ENCODE peak calls at places on chromosomes 2 and 18, in six cellular contexts. F, M, J, R, W and N are unnamed samples.

GRCh38 chr2:31275976-31276375 is 42.0 kb downstream of the EHD3 start:
- DNase-seq in M (no peak), F (no peak), W (no peak), J (no peak), R (no peak), N (no peak)

GRCh38 chr2:181678033-181678586 is 2.2 kb downstream of the NEUROD1 start:
- DNase-seq in M (peak), W (peak), J (no peak), R (peak), F (no peak), N (no peak)

GRCh38 chr2:222866358-222866960 is 5.6 kb downstream of the ACSL3 start:
- DNase-seq in W (no peak), R (peak), F (no peak), M (no peak), J (peak), N (no peak)

GRCh38 chr18:40935423-40935822 is 1019.6 kb upstream of the PIK3C3 start:
- DNase-seq in M (peak), J (peak), R (peak), W (no peak), F (peak), N (no peak)

GRCh38 chr18:36809590-36810381 is 19.0 kb downstream of the TPGS2 start:
- DNase-seq in R (peak), F (peak), W (no peak), J (peak), M (peak), N (peak)

GRCh38 chr2:73821227-73821626 is 7.5 kb upstream of the STAMBP start:
- DNase-seq in F (no peak), M (no peak), J (peak), R (no peak), W (no peak), N (no peak)

GRCh38 chr2:183014005-183014404 is 24.3 kb downstream of the NCKAP1 start:
- DNase-seq in W (no peak), M (no peak), J (no peak), R (no peak), F (no peak), N (no peak)

GRCh38 chr18:6271585-6271984 is 143.1 kb downstream of the L3MBTL4 start:
- DNase-seq in W (no peak), F (no peak), J (no peak), M (no peak), R (no peak), N (no peak)

GRCh38 chr2:11270891-11271290 is 73.5 kb downstream of the ROCK2 start:
- DNase-seq in J (no peak), M (no peak), F (no peak), R (no peak), W (no peak), N (no peak)

DNA sequence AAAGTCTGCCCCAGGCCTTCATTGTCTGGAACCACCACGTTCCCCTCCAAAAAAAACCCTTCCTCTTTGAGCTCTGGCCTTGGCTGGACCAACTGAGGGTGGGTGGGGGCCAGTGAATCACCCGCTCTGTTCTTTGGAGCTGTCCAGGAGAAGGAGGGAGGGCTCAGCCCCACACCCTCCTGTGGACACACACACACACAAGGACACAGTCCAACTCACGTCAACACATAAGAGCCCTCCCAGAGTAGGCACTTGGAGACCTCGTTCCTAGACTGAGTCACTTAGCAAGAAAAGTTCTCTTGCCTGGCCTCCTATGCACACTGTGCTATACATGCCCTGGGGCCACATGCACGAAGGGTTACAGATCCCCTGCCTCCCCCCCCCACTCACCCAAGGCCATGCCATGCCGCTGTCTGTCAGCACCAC is 1.2 kb upstream of the TNS1 start:
- DNase-seq in J (no peak), M (no peak), R (no peak), F (no peak), W (no peak), N (no peak)
- TF ChIP-seq POLR2A in J (no peak), M (no peak), R (no peak), F (no peak), W (no peak), N (no peak)

GRCh38 chr2:26636935-26637334 is 4.2 kb downstream of the CIB4 start:
- DNase-seq in W (no peak), R (no peak), F (no peak), J (no peak), M (no peak), N (no peak)
- TF ChIP-seq TAF1 in W (no peak), R (no peak), F (no peak), J (no peak), M (no peak), N (no peak)

DNA sequence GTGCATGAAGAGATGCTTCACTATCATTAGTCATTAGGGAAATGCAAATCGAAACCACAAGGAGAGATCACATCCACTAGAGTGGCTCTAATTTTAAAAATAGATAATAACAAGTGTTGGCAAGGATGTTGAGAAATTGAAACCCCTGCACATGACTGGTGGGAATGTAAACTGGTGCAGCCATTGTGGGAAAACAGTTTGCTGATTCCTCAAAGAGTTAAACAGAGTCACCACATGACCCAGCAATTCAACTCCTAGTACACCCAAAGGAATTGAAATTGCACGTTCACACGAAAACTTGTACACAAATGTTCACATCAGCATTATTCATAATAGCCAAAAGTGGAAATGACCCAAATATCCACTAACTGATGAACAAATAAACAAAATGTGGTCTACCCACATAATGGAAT is 179.5 kb downstream of the BCL2 start:
- DNase-seq in F (no peak), R (no peak), J (peak), W (no peak), M (no peak), N (no peak)
- TF ChIP-seq POLR2A in F (no peak), R (no peak), J (no peak), W (no peak), M (no peak), N (no peak)

GRCh38 chr2:2229898-2230817 is 100.9 kb downstream of the MYT1L start:
- DNase-seq in J (no peak), R (no peak), M (no peak), F (no peak), W (no peak), N (no peak)
- TF ChIP-seq TAF1 in J (no peak), R (no peak), M (no peak), F (no peak), W (no peak), N (no peak)

GRCh38 chr18:57154389-57154788 is 7.5 kb downstream of the BOD1L2 start:
- DNase-seq in F (no peak), M (no peak), R (no peak), W (no peak), J (no peak), N (no peak)

GRCh38 chr18:57148263-57148662 is 1.4 kb downstream of the BOD1L2 start:
- DNase-seq in W (no peak), J (no peak), F (no peak), M (no peak), R (no peak), N (no peak)

GRCh38 chr18:57146956-57147636 is at the start of gene BOD1L2:
- DNase-seq in R (no peak), M (no peak), W (no peak), J (no peak), F (no peak), N (no peak)

GRCh38 chr18:57149031-57149430 is 2.1 kb downstream of the BOD1L2 start:
- DNase-seq in F (no peak), R (no peak), M (no peak), J (no peak), W (no peak), N (no peak)

DNA sequence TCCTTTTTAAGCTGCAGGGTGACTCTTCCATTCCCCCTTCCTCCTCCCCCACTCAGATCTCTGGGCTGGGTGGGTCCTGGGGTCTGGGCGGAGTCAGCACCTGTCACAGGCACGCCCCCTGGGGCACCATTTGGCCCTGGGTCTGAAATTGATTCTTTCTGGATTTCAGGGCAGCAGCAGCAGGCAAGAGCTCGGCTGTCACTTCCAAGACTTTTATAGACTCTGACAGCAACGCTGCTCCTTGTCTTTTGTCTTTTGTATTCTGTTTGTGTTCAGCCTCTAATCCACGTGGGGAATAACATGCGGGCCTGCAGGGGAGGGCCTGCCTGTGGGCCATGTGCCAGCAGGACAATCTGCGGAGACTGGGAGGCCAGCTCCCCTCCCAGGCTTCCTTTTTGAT is 3.9 kb downstream of the BOD1L2 start:
- DNase-seq in M (peak), J (no peak), W (peak), F (no peak), R (no peak), N (no peak)
- TF ChIP-seq POLR2A in M (no peak), J (no peak), W (no peak), F (no peak), R (no peak), N (no peak)

GRCh38 chr2:100783986-100784385 is 36.0 kb upstream of the NPAS2 start:
- DNase-seq in J (no peak), W (no peak), M (no peak), F (no peak), R (no peak), N (no peak)

GRCh38 chr2:100786985-100787384 is 33.0 kb upstream of the NPAS2 start:
- DNase-seq in F (no peak), M (no peak), W (no peak), J (no peak), R (no peak), N (no peak)

GRCh38 chr2:100785621-100786296 is 34.2 kb upstream of the NPAS2 start:
- DNase-seq in F (no peak), M (no peak), J (no peak), R (no peak), W (no peak), N (no peak)

GRCh38 chr2:100784681-100785080 is 35.3 kb upstream of the NPAS2 start:
- DNase-seq in J (no peak), W (no peak), R (no peak), F (no peak), M (no peak), N (no peak)

GRCh38 chr2:100786297-100786658 is 33.7 kb upstream of the NPAS2 start:
- DNase-seq in R (no peak), F (no peak), J (no peak), W (no peak), M (no peak), N (no peak)
- TF ChIP-seq TAF1 in R (no peak), F (no peak), J (no peak), W (no peak), M (no peak), N (no peak)